ENCODE peak calls at places on chromosomes 3 and 15, in eight cellular contexts. K is AG08395; F is body of pancreas; G is ecto neural progenitor cell; N is activated CD8-positive, alpha-beta memory T cell treated with anti-CD3 and anti-CD28 coated beads, Interleukin-2, amount 50 U/mL, for 48 hours; W is heart right ventricle; S is stimulated activated CD4-positive, alpha-beta T cell treated with anti-CD3 and anti-CD28 coated beads, Interleukin-1b, Interleukin-23, amount 100 ng/mL, for 24 hours; Q is AG20443. R is an unnamed sample.

GRCh38 chr15:70420421-70421196 is 322.9 kb upstream of the TLE3 start:
- DNase-seq in F (no peak), Q (no peak), N (no peak), S (no peak), K (no peak), G (no peak), W (no peak), R (no peak)

GRCh38 chr3:146375214-146375613 is 94.1 kb downstream of the PLSCR2 start:
- DNase-seq in W (no peak), Q (peak; percentile 56), F (no peak), S (no peak), K (peak; percentile 28), N (no peak), G (no peak), R (no peak)

GRCh38 chr15:42490246-42490742 is 647 bp downstream of the ZNF106 start:
- DNase-seq in K (peak; percentile 7), W (no peak), F (no peak), N (no peak), G (no peak), S (no peak), Q (no peak), R (no peak)

GRCh38 chr15:90750186-90750585 is 33.0 kb downstream of the BLM start:
- DNase-seq in S (peak; percentile 3), Q (no peak), G (no peak), F (no peak), N (no peak), K (no peak), W (no peak), R (no peak)

GRCh38 chr15:81575436-81576123 is 201.6 kb upstream of the TMC3 start:
- DNase-seq in G (no peak), Q (no peak), W (no peak), K (no peak), S (no peak), N (no peak), F (no peak), R (no peak)

GRCh38 chr3:97957617-97958311 is 14.5 kb downstream of the RIOX2 start:
- DNase-seq in F (no peak), S (no peak), W (no peak), G (no peak), Q (no peak), K (no peak), N (no peak), R (no peak)

GRCh38 chr3:132723551-132723950 is 1.3 kb upstream of the NPHP3 start:
- DNase-seq in F (no peak), S (no peak), Q (no peak), W (no peak), K (no peak), G (no peak), N (no peak), R (no peak)

GRCh38 chr3:127721536-127721935 is 48.8 kb downstream of the ABTB1 start:
- DNase-seq in K (no peak), F (no peak), Q (no peak), G (no peak), N (no peak), S (no peak), W (no peak), R (no peak)

GRCh38 chr3:126983653-126984390 is 907 bp downstream of the PLXNA1 start:
- DNase-seq in Q (peak; percentile 40), F (peak; percentile 37), K (peak; percentile 31), W (peak; percentile 30), N (peak; percentile 66), S (peak; percentile 23), G (peak; percentile 78), R (no peak)

GRCh38 chr3:53196575-53197407 is 35.8 kb downstream of the PRKCD start:
- DNase-seq in F (no peak), K (no peak), G (no peak), W (no peak), S (peak; percentile 38), Q (no peak), N (no peak), R (no peak)

GRCh38 chr3:142296507-142296906 is 71.1 kb upstream of the GK5 start:
- DNase-seq in F (no peak), K (no peak), W (no peak), Q (no peak), G (no peak), S (no peak), N (no peak), R (no peak)

GRCh38 chr3:29215948-29216347 is 64.9 kb upstream of the RBMS3 start:
- DNase-seq in S (no peak), F (no peak), W (no peak), Q (peak; percentile 21), G (no peak), K (peak; percentile 19), N (no peak), R (no peak)

GRCh38 chr3:63557912-63558311 is 94.6 kb upstream of the SNTN start:
- DNase-seq in W (no peak), S (no peak), N (no peak), K (no peak), G (no peak), F (no peak), Q (no peak), R (no peak)

GRCh38 chr3:133130168-133130567 is 92.0 kb downstream of the TMEM108 start:
- DNase-seq in K (no peak), S (no peak), F (no peak), N (no peak), Q (peak; percentile 51), W (no peak), G (no peak), R (no peak)